ENCODE peak calls at places on chromosomes 13 and 19, in four cellular contexts. B is activated B cell treated with CpG ODN at 0.5 μM for 24 hours; E is stimulated activated CD4-positive, alpha-beta T cell treated with anti-CD3 and anti-CD28 coated beads, Interleukin-15, amount 100 ng/mL, for 48 hours; M is fibroblast of lung. C is an unnamed sample.

GRCh38 chr13:41411536-41411935 is 45.8 kb upstream of the RGCC start:
- DNase-seq in M (peak), B (no peak), E (no peak), C (no peak)

GRCh38 chr19:36528921-36529518 is 949 bp upstream of the ZNF260 start:
- DNase-seq in E (peak), M (no peak), B (no peak), C (no peak)

GRCh38 chr19:5960005-5961001 is 17.6 kb downstream of the RANBP3 start:
- DNase-seq in M (no peak), E (no peak), B (no peak), C (no peak)

GRCh38 chr13:31434613-31435012 is 234.8 kb downstream of the B3GLCT start:
- DNase-seq in B (no peak), E (no peak), M (no peak), C (no peak)

GRCh38 chr13:97911311-97912138 is 42.0 kb upstream of the IPO5 start:
- DNase-seq in E (peak), B (no peak), M (peak), C (no peak)

GRCh38 chr13:111525320-111526118 is 205.1 kb downstream of the TEX29 start:
- DNase-seq in E (no peak), M (no peak), B (no peak), C (no peak)

GRCh38 chr19:11381535-11382369 is 2.4 kb downstream of the EPOR start:
- DNase-seq in B (peak), E (peak), M (peak), C (peak)

GRCh38 chr19:34217952-34218817 is 36.2 kb upstream of the GARRE1 start:
- DNase-seq in E (peak), M (peak), B (no peak), C (no peak)

GRCh38 chr13:44576396-44577235 is 486 bp upstream of the TSC22D1 start:
- DNase-seq in M (no peak), E (no peak), B (no peak), C (peak)

GRCh38 chr19:45166723-45167252 is 6.0 kb upstream of the NKPD1 start:
- DNase-seq in M (no peak), E (no peak), B (no peak), C (no peak)

GRCh38 chr13:107767119-107767518 is 448.2 kb downstream of the LIG4 start:
- DNase-seq in E (no peak), M (no peak), B (no peak), C (no peak)

GRCh38 chr13:76542176-76542575 is 344.0 kb downstream of the KCTD12 start:
- DNase-seq in M (no peak), B (no peak), E (no peak), C (no peak)

GRCh38 chr19:53102701-53103140 is 501 bp downstream of the ZNF160 start:
- DNase-seq in E (no peak), B (no peak), M (peak), C (peak)

GRCh38 chr13:41847216-41847615 is 113.7 kb downstream of the VWA8 start:
- DNase-seq in E (no peak), B (no peak), M (no peak), C (no peak)

GRCh38 chr13:91017031-91017668 is 330.3 kb upstream of the MIR17HG start:
- DNase-seq in M (peak), E (peak), B (no peak), C (no peak)

GRCh38 chr13:112869202-112870061 is 99.6 kb upstream of the MCF2L start:
- DNase-seq in B (no peak), E (no peak), M (no peak), C (peak)

GRCh38 chr19:13717194-13717643 is 47.1 kb upstream of the MRI1 start:
- DNase-seq in B (no peak), M (peak), E (no peak), C (no peak)

GRCh38 chr13:46207828-46208227 is 3.9 kb upstream of the LRRC63 start:
- DNase-seq in M (no peak), B (no peak), E (no peak), C (no peak)

GRCh38 chr13:41652735-41653361 is 195.5 kb downstream of the RGCC start:
- DNase-seq in B (no peak), M (peak), E (peak), C (no peak)

GRCh38 chr19:10603873-10604459 is 16.9 kb upstream of the AP1M2 start:
- DNase-seq in B (peak), M (no peak), E (no peak), C (peak)

GRCh38 chr13:23985846-23986245 is 88.5 kb upstream of the C1QTNF9B start:
- DNase-seq in B (no peak), M (no peak), E (no peak), C (no peak)

GRCh38 chr19:18799389-18799970 is 8.4 kb upstream of the COMP start:
- DNase-seq in B (no peak), M (no peak), E (no peak), C (no peak)

GRCh38 chr19:49978324-49978723 is 17.4 kb upstream of the SIGLEC11 start:
- DNase-seq in M (no peak), E (no peak), B (no peak), C (no peak)

GRCh38 chr13:49218493-49219051 is 1.6 kb upstream of the MLNR start:
- DNase-seq in E (no peak), B (no peak), M (peak), C (no peak)

GRCh38 chr13:110734561-110734960 is 21.1 kb downstream of the ING1 start:
- DNase-seq in E (no peak), B (no peak), M (no peak), C (no peak)

GRCh38 chr13:21481359-21481758 is 22.3 kb upstream of the ZDHHC20 start:
- DNase-seq in E (no peak), M (no peak), B (no peak), C (no peak)

GRCh38 chr13:97627566-97627965 is 193.6 kb downstream of the RAP2A start:
- DNase-seq in E (no peak), B (no peak), M (peak), C (peak)

GRCh38 chr13:28478127-28478526 is 16.8 kb downstream of the FLT1 start:
- DNase-seq in B (no peak), M (peak), E (no peak), C (no peak)

GRCh38 chr19:4987692-4988370 is 18.9 kb downstream of the KDM4B start:
- DNase-seq in B (no peak), M (peak), E (no peak), C (no peak)

GRCh38 chr13:24254151-24254810 is 55.1 kb upstream of the C1QTNF9 start:
- DNase-seq in B (no peak), E (peak), M (no peak), C (peak)

GRCh38 chr13:47334173-47334572 is 437.3 kb upstream of the HTR2A start:
- DNase-seq in E (no peak), B (no peak), M (peak), C (no peak)

GRCh38 chr19:10826236-10826635 is 9.8 kb downstream of the TMED1 start:
- DNase-seq in M (no peak), B (no peak), E (no peak), C (peak)

GRCh38 chr13:43911283-43911682 is 31.6 kb downstream of the LACC1 start:
- DNase-seq in M (no peak), B (no peak), E (no peak), C (no peak)

GRCh38 chr13:110271313-110271712 is 35.6 kb downstream of the COL4A1 start:
- DNase-seq in M (no peak), B (no peak), E (no peak), C (no peak)

C was measured in left lung.